ENCODE peak calls at places on chromosomes 4 and X, in ten cellular contexts. Y is cardiac muscle cell; T is body of pancreas; U is NCI-H1092; S is iris pigment epithelial cell; H is nephron progenitor cell; P is effector memory CD4-positive, alpha-beta T cell; E is cardiac fibroblast; N is AG10803; D is HuH-7.5. Q is an unnamed sample.

GRCh38 chr4:124278477-124278876 is 434.1 kb downstream of the ANKRD50 start:
- DNase-seq in S (peak; percentile 47), N (peak; percentile 17), H (no peak), T (no peak), Y (peak; percentile 90), U (no peak), D (no peak), E (peak; percentile 76), P (no peak), Q (no peak)

GRCh38 chr4:151604238-151604637 is 156.6 kb downstream of the GATB start:
- DNase-seq in E (peak; percentile 44), Y (peak; percentile 42), D (no peak), P (no peak), H (no peak), N (peak; percentile 36), U (no peak), S (peak; percentile 34), T (no peak), Q (no peak)

GRCh38 chr4:37603070-37603468 is 83.1 kb downstream of the RELL1 start:
- DNase-seq in D (peak; percentile 52), P (peak; percentile 51), T (peak; percentile 80), Y (peak; percentile 88), E (peak; percentile 81), S (peak; percentile 69), U (peak; percentile 13), N (peak; percentile 65), H (peak; percentile 90), Q (peak; percentile 28)

GRCh38 chrX:38482183-38482582 is 79.2 kb upstream of the TSPAN7 start:
- DNase-seq in H (no peak), D (no peak), T (no peak), P (no peak), E (no peak), S (no peak), Y (no peak), N (no peak), U (no peak), Q (no peak)

GRCh38 chr4:149987330-149987751 is 90.9 kb upstream of the DCLK2 start:
- DNase-seq in Y (peak; percentile 47), E (peak; percentile 43), D (no peak), P (no peak), N (peak; percentile 54), U (no peak), H (peak; percentile 7), S (peak; percentile 20), T (no peak), Q (no peak)

GRCh38 chr4:8306511-8307021 is 37.0 kb downstream of the HTRA3 start:
- DNase-seq in E (no peak), H (no peak), P (no peak), T (no peak), Y (peak; percentile 24), S (no peak), U (no peak), D (no peak), N (peak; percentile 12), Q (no peak)

GRCh38 chr4:165877291-165877690 is 4.3 kb downstream of the TLL1 start:
- DNase-seq in S (no peak), D (no peak), N (no peak), Y (peak; percentile 55), H (no peak), U (no peak), E (peak; percentile 83), P (no peak), T (no peak), Q (no peak)

GRCh38 chr4:106329027-106329618 is 12.8 kb downstream of the AIMP1 start:
- DNase-seq in U (no peak), H (no peak), N (peak; percentile 69), S (peak; percentile 66), D (no peak), Y (peak; percentile 61), P (no peak), E (peak; percentile 69), T (no peak), Q (no peak)

GRCh38 chr4:164949448-164950118 is 27.9 kb downstream of the TRIM61 start:
- DNase-seq in D (no peak), T (no peak), P (no peak), U (no peak), N (peak; percentile 18), Y (no peak), E (no peak), S (no peak), H (peak; percentile 18), Q (no peak)

GRCh38 chrX:69539437-69539836 is 35.3 kb downstream of the NALF2 start:
- DNase-seq in H (no peak), Y (no peak), D (no peak), P (no peak), E (no peak), T (no peak), S (no peak), U (no peak), N (no peak), Q (no peak)

GRCh38 chr4:1809754-1810502 is 16.8 kb downstream of the FGFR3 start:
- DNase-seq in N (peak; percentile 53), D (peak; percentile 98), S (peak; percentile 35), T (peak; percentile 71), H (peak; percentile 89), P (peak; percentile 28), Y (peak; percentile 69), U (peak; percentile 28), E (peak; percentile 63), Q (no peak)

GRCh38 chr4:175705407-175705806 is 106.7 kb downstream of the GPM6A start:
- DNase-seq in S (peak; percentile 6), E (no peak), U (peak; percentile 65), P (no peak), Y (peak; percentile 0), D (no peak), H (peak; percentile 44), T (peak; percentile 11), N (no peak), Q (peak; percentile 45)

GRCh38 chrX:110733166-110733565 is 62.5 kb downstream of the CHRDL1 start:
- DNase-seq in S (peak; percentile 9), T (peak; percentile 1), P (no peak), H (no peak), N (no peak), D (no peak), Y (no peak), U (no peak), E (peak; percentile 23), Q (no peak)

GRCh38 chrX:2183193-2183725 is 317.5 kb downstream of the DHRSX start:
- DNase-seq in H (no peak), N (no peak), D (no peak), T (no peak), Y (no peak), S (no peak), P (no peak), U (no peak), E (no peak), Q (no peak)

GRCh38 chr4:92307886-92308285 is 4.1 kb downstream of the GRID2 start:
- DNase-seq in U (no peak), D (no peak), N (no peak), S (no peak), H (no peak), T (no peak), Y (no peak), E (no peak), P (no peak), Q (no peak)

GRCh38 chr4:186191266-186192067 is at the start of gene CYP4V2:
- DNase-seq in N (peak; percentile 79), S (peak; percentile 78), U (peak; percentile 75), E (peak; percentile 80), D (peak; percentile 29), P (peak; percentile 79), Y (peak; percentile 86), H (peak; percentile 74), T (peak; percentile 88), Q (peak; percentile 16)

GRCh38 chr4:25160714-25161598 is 707 bp upstream of the SEPSECS start:
- DNase-seq in T (no peak), N (no peak), S (peak; percentile 17), Y (no peak), H (no peak), U (no peak), D (peak; percentile 27), P (no peak), E (no peak), Q (no peak)

GRCh38 chr4:98659741-98660507 is 1.5 kb upstream of the TSPAN5 start:
- DNase-seq in T (no peak), S (peak; percentile 58), Y (peak; percentile 41), N (peak; percentile 46), D (peak; percentile 54), H (no peak), E (peak; percentile 64), U (no peak), P (no peak), Q (no peak)

GRCh38 chr4:17707671-17708070 is 73.8 kb downstream of the FAM184B start:
- DNase-seq in D (no peak), U (no peak), H (no peak), T (no peak), N (no peak), Y (no peak), P (no peak), S (no peak), E (no peak), Q (no peak)

GRCh38 chr4:673349-674091 is 556 bp downstream of the ATP5ME start:
- DNase-seq in E (no peak), U (no peak), N (peak; percentile 17), D (no peak), T (peak; percentile 53), Y (peak; percentile 35), P (no peak), S (no peak), H (peak; percentile 67), Q (no peak)

GRCh38 chr4:148749403-148749802 is 307.2 kb upstream of the NR3C2 start:
- DNase-seq in S (no peak), P (no peak), E (peak; percentile 31), D (no peak), H (no peak), U (no peak), T (no peak), N (no peak), Y (no peak), Q (no peak)

GRCh38 chr4:6885953-6886557 is 23.6 kb upstream of the TBC1D14 start:
- DNase-seq in P (no peak), D (no peak), Y (peak; percentile 66), H (no peak), U (no peak), T (peak; percentile 86), N (peak; percentile 85), S (peak; percentile 65), E (peak; percentile 65), Q (no peak)

GRCh38 chr4:105972946-105973621 is 77.8 kb downstream of the NPNT start:
- DNase-seq in S (no peak), Y (no peak), T (no peak), D (no peak), N (no peak), H (no peak), U (no peak), P (no peak), E (no peak), Q (no peak)

GRCh38 chr4:4843651-4844291 is 15.7 kb upstream of the MSX1 start:
- DNase-seq in S (no peak), D (no peak), H (no peak), N (no peak), T (no peak), E (no peak), P (no peak), U (no peak), Y (no peak), Q (no peak)

GRCh38 chr4:151666501-151666900 is 94.3 kb downstream of the GATB start:
- DNase-seq in H (no peak), S (no peak), Y (no peak), D (no peak), E (no peak), N (no peak), T (no peak), P (no peak), U (no peak), Q (no peak)

GRCh38 chrX:65196758-65197371 is 220.6 kb upstream of the ZC4H2 start:
- DNase-seq in S (no peak), D (peak; percentile 9), H (peak; percentile 53), Y (no peak), E (no peak), N (no peak), T (peak; percentile 36), U (no peak), P (no peak), Q (no peak)

GRCh38 chr4:168822481-168822880 is 187.6 kb downstream of the CBR4 start:
- DNase-seq in P (no peak), Y (no peak), D (no peak), H (no peak), S (no peak), U (no peak), E (no peak), N (no peak), T (no peak), Q (no peak)

GRCh38 chr4:6250235-6250983 is 19.2 kb upstream of the WFS1 start:
- DNase-seq in E (peak; percentile 78), H (no peak), P (peak; percentile 6), Y (peak; percentile 74), U (peak; percentile 76), N (peak; percentile 55), D (peak; percentile 83), S (peak; percentile 55), T (peak; percentile 47), Q (peak; percentile 29)

Q was measured in NCI-H1048.